ENCODE peak calls at places on chromosomes 4 and X, in eight cellular contexts. One of them, this sample, is unnamed.
A peak's percentile ranks its signal among the peaks of the same experiment; 100 is the strongest.

GRCh38 chrX:44675364-44676024 is 132.8 kb upstream of the FUNDC1 start:
- DNase-seq in stimulated activated CD8-positive, alpha-beta memory T cell treated with anti-CD3 and anti-CD28 coated beads, Interleukin-4, amount 100 ng/mL, for 4 hours: no peak
- DNase-seq in ovary: peak; percentile 18
- DNase-seq in natural killer cell treated with Interleukin-12 subunit alpha and Interleukin-12 subunit beta and Interleukin-15 and Interleukin-18, amount 100 ng/mL, for 72 hours: no peak
- DNase-seq in GDM1: no peak
- DNase-seq in M059J: peak; percentile 88
- DNase-seq in amniotic stem cell: peak; percentile 53
- DNase-seq in renal cortical epithelial cell: peak; percentile 92
- DNase-seq in this sample: no peak

GRCh38 chrX:65607070-65607742 is 60.2 kb upstream of the MSN start:
- DNase-seq in stimulated activated CD8-positive, alpha-beta memory T cell treated with anti-CD3 and anti-CD28 coated beads, Interleukin-4, amount 100 ng/mL, for 4 hours: no peak
- DNase-seq in renal cortical epithelial cell: peak; percentile 61
- DNase-seq in ovary: no peak
- DNase-seq in natural killer cell treated with Interleukin-12 subunit alpha and Interleukin-12 subunit beta and Interleukin-15 and Interleukin-18, amount 100 ng/mL, for 72 hours: peak; percentile 68
- DNase-seq in amniotic stem cell: no peak
- DNase-seq in M059J: peak; percentile 84
- DNase-seq in GDM1: no peak
- DNase-seq in this sample: no peak

GRCh38 chr4:158859661-158860060 is 90.8 kb downstream of the FNIP2 start:
- DNase-seq in ovary: no peak
- DNase-seq in renal cortical epithelial cell: peak; percentile 21
- DNase-seq in GDM1: no peak
- DNase-seq in amniotic stem cell: no peak
- DNase-seq in stimulated activated CD8-positive, alpha-beta memory T cell treated with anti-CD3 and anti-CD28 coated beads, Interleukin-4, amount 100 ng/mL, for 4 hours: no peak
- DNase-seq in M059J: peak; percentile 5
- DNase-seq in natural killer cell treated with Interleukin-12 subunit alpha and Interleukin-12 subunit beta and Interleukin-15 and Interleukin-18, amount 100 ng/mL, for 72 hours: no peak
- DNase-seq in this sample: no peak

GRCh38 chr4:74395633-74396032 is 30.7 kb downstream of the EREG start:
- DNase-seq in amniotic stem cell: no peak
- DNase-seq in M059J: peak; percentile 57
- DNase-seq in GDM1: no peak
- DNase-seq in natural killer cell treated with Interleukin-12 subunit alpha and Interleukin-12 subunit beta and Interleukin-15 and Interleukin-18, amount 100 ng/mL, for 72 hours: no peak
- DNase-seq in stimulated activated CD8-positive, alpha-beta memory T cell treated with anti-CD3 and anti-CD28 coated beads, Interleukin-4, amount 100 ng/mL, for 4 hours: no peak
- DNase-seq in renal cortical epithelial cell: no peak
- DNase-seq in ovary: no peak
- DNase-seq in this sample: no peak

GRCh38 chr4:148926861-148927260 is 484.6 kb upstream of the NR3C2 start:
- DNase-seq in GDM1: no peak
- DNase-seq in natural killer cell treated with Interleukin-12 subunit alpha and Interleukin-12 subunit beta and Interleukin-15 and Interleukin-18, amount 100 ng/mL, for 72 hours: no peak
- DNase-seq in amniotic stem cell: no peak
- DNase-seq in stimulated activated CD8-positive, alpha-beta memory T cell treated with anti-CD3 and anti-CD28 coated beads, Interleukin-4, amount 100 ng/mL, for 4 hours: no peak
- DNase-seq in M059J: peak; percentile 10
- DNase-seq in ovary: no peak
- DNase-seq in renal cortical epithelial cell: peak; percentile 93
- DNase-seq in this sample: no peak

GRCh38 chrX:9654928-9655327 is 110.7 kb downstream of the GPR143 start:
- DNase-seq in renal cortical epithelial cell: no peak
- DNase-seq in M059J: no peak
- DNase-seq in stimulated activated CD8-positive, alpha-beta memory T cell treated with anti-CD3 and anti-CD28 coated beads, Interleukin-4, amount 100 ng/mL, for 4 hours: no peak
- DNase-seq in GDM1: no peak
- DNase-seq in ovary: no peak
- DNase-seq in natural killer cell treated with Interleukin-12 subunit alpha and Interleukin-12 subunit beta and Interleukin-15 and Interleukin-18, amount 100 ng/mL, for 72 hours: no peak
- DNase-seq in amniotic stem cell: no peak
- DNase-seq in this sample: no peak

GRCh38 chrX:84501798-84502628 is at the start of gene HDX:
- DNase-seq in stimulated activated CD8-positive, alpha-beta memory T cell treated with anti-CD3 and anti-CD28 coated beads, Interleukin-4, amount 100 ng/mL, for 4 hours: peak; percentile 44
- DNase-seq in M059J: peak; percentile 89
- DNase-seq in renal cortical epithelial cell: peak; percentile 72
- DNase-seq in ovary: peak; percentile 87
- DNase-seq in amniotic stem cell: peak; percentile 45
- DNase-seq in GDM1: no peak
- DNase-seq in natural killer cell treated with Interleukin-12 subunit alpha and Interleukin-12 subunit beta and Interleukin-15 and Interleukin-18, amount 100 ng/mL, for 72 hours: peak; percentile 78
- DNase-seq in this sample: peak; percentile 30

GRCh38 chrX:153761863-153762262 is 2.2 kb upstream of the PLXNB3 start:
- DNase-seq in stimulated activated CD8-positive, alpha-beta memory T cell treated with anti-CD3 and anti-CD28 coated beads, Interleukin-4, amount 100 ng/mL, for 4 hours: no peak
- DNase-seq in amniotic stem cell: no peak
- DNase-seq in ovary: no peak
- DNase-seq in M059J: no peak
- DNase-seq in natural killer cell treated with Interleukin-12 subunit alpha and Interleukin-12 subunit beta and Interleukin-15 and Interleukin-18, amount 100 ng/mL, for 72 hours: no peak
- DNase-seq in renal cortical epithelial cell: no peak
- DNase-seq in GDM1: no peak
- DNase-seq in this sample: no peak

GRCh38 chr4:158313566-158313965 is 103.3 kb downstream of the TMEM144 start:
- DNase-seq in natural killer cell treated with Interleukin-12 subunit alpha and Interleukin-12 subunit beta and Interleukin-15 and Interleukin-18, amount 100 ng/mL, for 72 hours: no peak
- DNase-seq in GDM1: no peak
- DNase-seq in stimulated activated CD8-positive, alpha-beta memory T cell treated with anti-CD3 and anti-CD28 coated beads, Interleukin-4, amount 100 ng/mL, for 4 hours: no peak
- DNase-seq in ovary: no peak
- DNase-seq in amniotic stem cell: no peak
- DNase-seq in renal cortical epithelial cell: no peak
- DNase-seq in M059J: peak; percentile 32
- DNase-seq in this sample: no peak

GRCh38 chr4:87038837-87039715 is 104.3 kb downstream of the AFF1 start:
- DNase-seq in natural killer cell treated with Interleukin-12 subunit alpha and Interleukin-12 subunit beta and Interleukin-15 and Interleukin-18, amount 100 ng/mL, for 72 hours: no peak
- DNase-seq in renal cortical epithelial cell: peak; percentile 98
- DNase-seq in M059J: peak; percentile 96
- DNase-seq in GDM1: no peak
- DNase-seq in stimulated activated CD8-positive, alpha-beta memory T cell treated with anti-CD3 and anti-CD28 coated beads, Interleukin-4, amount 100 ng/mL, for 4 hours: no peak
- DNase-seq in amniotic stem cell: peak; percentile 72
- DNase-seq in ovary: no peak
- DNase-seq in this sample: no peak

GRCh38 chr4:82797591-82798081 is 960 bp downstream of the SCD5 start:
- DNase-seq in GDM1: no peak
- DNase-seq in stimulated activated CD8-positive, alpha-beta memory T cell treated with anti-CD3 and anti-CD28 coated beads, Interleukin-4, amount 100 ng/mL, for 4 hours: no peak
- DNase-seq in M059J: peak; percentile 42
- DNase-seq in renal cortical epithelial cell: no peak
- DNase-seq in natural killer cell treated with Interleukin-12 subunit alpha and Interleukin-12 subunit beta and Interleukin-15 and Interleukin-18, amount 100 ng/mL, for 72 hours: no peak
- DNase-seq in ovary: peak; percentile 56
- DNase-seq in amniotic stem cell: no peak
- DNase-seq in this sample: no peak

GRCh38 chrX:154712781-154713391 is 38.0 kb downstream of the GAB3 start:
- DNase-seq in GDM1: no peak
- DNase-seq in stimulated activated CD8-positive, alpha-beta memory T cell treated with anti-CD3 and anti-CD28 coated beads, Interleukin-4, amount 100 ng/mL, for 4 hours: no peak
- DNase-seq in ovary: no peak
- DNase-seq in amniotic stem cell: no peak
- DNase-seq in M059J: peak; percentile 94
- DNase-seq in renal cortical epithelial cell: peak; percentile 79
- DNase-seq in natural killer cell treated with Interleukin-12 subunit alpha and Interleukin-12 subunit beta and Interleukin-15 and Interleukin-18, amount 100 ng/mL, for 72 hours: peak; percentile 72
- DNase-seq in this sample: no peak

GRCh38 chrX:24242649-24243556 is 71.0 kb downstream of the SUPT20HL2 start:
- DNase-seq in stimulated activated CD8-positive, alpha-beta memory T cell treated with anti-CD3 and anti-CD28 coated beads, Interleukin-4, amount 100 ng/mL, for 4 hours: no peak
- DNase-seq in M059J: peak; percentile 86
- DNase-seq in amniotic stem cell: peak; percentile 0
- DNase-seq in renal cortical epithelial cell: peak; percentile 48
- DNase-seq in natural killer cell treated with Interleukin-12 subunit alpha and Interleukin-12 subunit beta and Interleukin-15 and Interleukin-18, amount 100 ng/mL, for 72 hours: no peak
- DNase-seq in GDM1: no peak
- DNase-seq in ovary: no peak
- DNase-seq in this sample: no peak

GRCh38 chr4:73603307-73603710 is 16.9 kb downstream of the RASSF6 start:
- DNase-seq in natural killer cell treated with Interleukin-12 subunit alpha and Interleukin-12 subunit beta and Interleukin-15 and Interleukin-18, amount 100 ng/mL, for 72 hours: no peak
- DNase-seq in amniotic stem cell: no peak
- DNase-seq in renal cortical epithelial cell: peak; percentile 92
- DNase-seq in GDM1: no peak
- DNase-seq in M059J: peak; percentile 40
- DNase-seq in stimulated activated CD8-positive, alpha-beta memory T cell treated with anti-CD3 and anti-CD28 coated beads, Interleukin-4, amount 100 ng/mL, for 4 hours: no peak
- DNase-seq in ovary: no peak
- DNase-seq in this sample: no peak

GRCh38 chrX:109352121-109352556 is 129.7 kb downstream of the GUCY2F start:
- DNase-seq in renal cortical epithelial cell: no peak
- DNase-seq in amniotic stem cell: no peak
- DNase-seq in GDM1: no peak
- DNase-seq in natural killer cell treated with Interleukin-12 subunit alpha and Interleukin-12 subunit beta and Interleukin-15 and Interleukin-18, amount 100 ng/mL, for 72 hours: no peak
- DNase-seq in ovary: peak; percentile 27
- DNase-seq in M059J: no peak
- DNase-seq in stimulated activated CD8-positive, alpha-beta memory T cell treated with anti-CD3 and anti-CD28 coated beads, Interleukin-4, amount 100 ng/mL, for 4 hours: no peak
- DNase-seq in this sample: no peak

GRCh38 chr4:184617611-184618196 is 31.5 kb downstream of the CASP3 start:
- DNase-seq in stimulated activated CD8-positive, alpha-beta memory T cell treated with anti-CD3 and anti-CD28 coated beads, Interleukin-4, amount 100 ng/mL, for 4 hours: no peak
- DNase-seq in M059J: no peak
- DNase-seq in ovary: no peak
- DNase-seq in renal cortical epithelial cell: no peak
- DNase-seq in GDM1: no peak
- DNase-seq in natural killer cell treated with Interleukin-12 subunit alpha and Interleukin-12 subunit beta and Interleukin-15 and Interleukin-18, amount 100 ng/mL, for 72 hours: no peak
- DNase-seq in amniotic stem cell: no peak
- DNase-seq in this sample: no peak

GRCh38 chr4:81426770-81427604 is 44.7 kb downstream of the RASGEF1B start:
- DNase-seq in amniotic stem cell: no peak
- DNase-seq in ovary: no peak
- DNase-seq in renal cortical epithelial cell: peak; percentile 67
- DNase-seq in natural killer cell treated with Interleukin-12 subunit alpha and Interleukin-12 subunit beta and Interleukin-15 and Interleukin-18, amount 100 ng/mL, for 72 hours: no peak
- DNase-seq in stimulated activated CD8-positive, alpha-beta memory T cell treated with anti-CD3 and anti-CD28 coated beads, Interleukin-4, amount 100 ng/mL, for 4 hours: no peak
- DNase-seq in GDM1: no peak
- DNase-seq in M059J: no peak
- DNase-seq in this sample: no peak

GRCh38 chr4:53196872-53197759 is 168.7 kb downstream of the SCFD2 start:
- DNase-seq in amniotic stem cell: peak; percentile 82
- DNase-seq in ovary: no peak
- DNase-seq in stimulated activated CD8-positive, alpha-beta memory T cell treated with anti-CD3 and anti-CD28 coated beads, Interleukin-4, amount 100 ng/mL, for 4 hours: no peak
- DNase-seq in renal cortical epithelial cell: peak; percentile 80
- DNase-seq in natural killer cell treated with Interleukin-12 subunit alpha and Interleukin-12 subunit beta and Interleukin-15 and Interleukin-18, amount 100 ng/mL, for 72 hours: no peak
- DNase-seq in GDM1: peak; percentile 33
- DNase-seq in M059J: peak; percentile 70
- DNase-seq in this sample: peak; percentile 57

GRCh38 chrX:104137496-104137895 is 19.3 kb downstream of the SLC25A53 start:
- DNase-seq in amniotic stem cell: no peak
- DNase-seq in GDM1: no peak
- DNase-seq in M059J: peak; percentile 27
- DNase-seq in natural killer cell treated with Interleukin-12 subunit alpha and Interleukin-12 subunit beta and Interleukin-15 and Interleukin-18, amount 100 ng/mL, for 72 hours: no peak
- DNase-seq in renal cortical epithelial cell: no peak
- DNase-seq in ovary: no peak
- DNase-seq in stimulated activated CD8-positive, alpha-beta memory T cell treated with anti-CD3 and anti-CD28 coated beads, Interleukin-4, amount 100 ng/mL, for 4 hours: no peak
- DNase-seq in this sample: no peak

GRCh38 chrX:40097101-40097491 is 662 bp downstream of the BCOR start:
- DNase-seq in renal cortical epithelial cell: no peak
- DNase-seq in M059J: peak; percentile 27
- DNase-seq in stimulated activated CD8-positive, alpha-beta memory T cell treated with anti-CD3 and anti-CD28 coated beads, Interleukin-4, amount 100 ng/mL, for 4 hours: no peak
- DNase-seq in amniotic stem cell: no peak
- DNase-seq in ovary: no peak
- DNase-seq in natural killer cell treated with Interleukin-12 subunit alpha and Interleukin-12 subunit beta and Interleukin-15 and Interleukin-18, amount 100 ng/mL, for 72 hours: no peak
- DNase-seq in GDM1: no peak
- DNase-seq in this sample: no peak